ENCODE peak calls at places on chromosome 13, in nine cellular contexts. L is neural progenitor cell, C is HCT116, M is SK-N-SH, A is OCI-LY7, Z is MM.1S, Y is GM23338, G is hepatocyte, W is PC-3. U is an unnamed sample.

GRCh38 chr13:67408823-67409222 is 178.7 kb upstream of the PCDH9 start:
- DNase-seq in G (peak), L (no peak), C (no peak), Z (no peak), M (no peak), Y (peak), W (no peak), A (no peak), U (no peak)

GRCh38 chr13:45658586-45659235 is 43.2 kb upstream of the ERICH6B start:
- DNase-seq in G (no peak), Z (no peak), M (no peak), Y (no peak), A (no peak), W (peak), C (no peak), L (no peak), U (peak)

GRCh38 chr13:73521291-73521626 is 462.5 kb downstream of the KLF5 start:
- DNase-seq in C (no peak), G (no peak), Z (peak), Y (no peak), M (no peak), L (no peak), W (no peak), A (no peak), U (no peak)

GRCh38 chr13:35832551-35832950 is 298.6 kb downstream of the DCLK1 start:
- DNase-seq in C (no peak), G (no peak), W (no peak), A (no peak), M (no peak), L (no peak), Y (no peak), Z (no peak), U (no peak)

GRCh38 chr13:41284512-41285288 is 21.3 kb upstream of the MTRF1 start:
- DNase-seq in Z (no peak), L (no peak), C (peak), A (no peak), M (no peak), G (no peak), W (peak), Y (no peak), U (peak)

GRCh38 chr13:35858665-35859064 is 272.5 kb downstream of the DCLK1 start:
- DNase-seq in W (no peak), Y (no peak), G (no peak), A (no peak), C (no peak), M (no peak), L (no peak), Z (no peak), U (no peak)

GRCh38 chr13:20590568-20590967 is 23.6 kb downstream of the IFT88 start:
- DNase-seq in G (no peak), Y (no peak), Z (no peak), C (no peak), W (no peak), L (no peak), A (no peak), M (no peak), U (no peak)

GRCh38 chr13:36858285-36858684 is 39.3 kb downstream of the RFXAP start:
- DNase-seq in C (peak), M (peak), W (peak), G (peak), Y (peak), Z (peak), L (peak), A (peak), U (peak)

GRCh38 chr13:35994131-35994966 is 136.8 kb downstream of the DCLK1 start:
- DNase-seq in A (no peak), W (peak), Z (no peak), M (no peak), Y (no peak), G (peak), C (no peak), L (no peak), U (peak)

GRCh38 chr13:96089749-96090239 is at the start of gene HS6ST3:
- DNase-seq in Z (peak), Y (peak), W (peak), C (peak), G (no peak), A (no peak), L (peak), M (peak), U (peak)

GRCh38 chr13:49370390-49370789 is 73.5 kb downstream of the CAB39L start:
- DNase-seq in W (no peak), G (no peak), Y (no peak), C (no peak), M (peak), L (peak), A (peak), Z (no peak), U (no peak)

GRCh38 chr13:45331123-45331619 is 9.8 kb downstream of the TPT1 start:
- DNase-seq in C (no peak), Y (no peak), Z (no peak), G (no peak), A (no peak), M (no peak), W (no peak), L (no peak), U (no peak)

GRCh38 chr13:76725211-76725610 is 161.0 kb downstream of the KCTD12 start:
- DNase-seq in M (no peak), W (no peak), Z (no peak), L (no peak), A (no peak), G (no peak), Y (no peak), C (no peak), U (peak)
- TF ChIP-seq EZH2phosphoT487 in M (no peak), W (no peak), Z (no peak), L (no peak), A (no peak), G (no peak), Y (no peak), C (no peak), U (no peak)

DNA sequence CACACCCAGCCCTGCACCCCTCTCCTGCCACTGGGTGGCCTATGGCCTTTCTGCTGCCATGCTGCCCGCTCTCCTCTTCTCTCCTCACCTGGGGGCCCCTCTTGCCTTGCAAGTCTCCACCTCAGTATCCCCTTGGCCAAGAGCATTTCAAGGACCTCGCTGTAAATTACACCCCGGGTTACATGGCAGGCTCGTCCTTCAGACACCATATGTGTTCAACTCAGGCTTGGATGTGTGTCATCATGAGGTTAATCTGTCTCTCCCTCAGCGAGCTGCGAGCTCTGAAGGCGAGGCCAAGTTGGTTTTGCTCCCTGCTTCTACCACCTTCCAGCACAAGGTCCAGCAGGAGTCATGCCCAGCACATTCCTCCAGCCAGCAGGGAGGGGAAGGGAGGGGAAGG is 74.8 kb upstream of the TM9SF2 start:
- DNase-seq in W (no peak), G (no peak), Y (no peak), Z (no peak), M (no peak), A (no peak), C (no peak), L (no peak), U (peak)
- TF ChIP-seq EZH2phosphoT487 in W (no peak), G (no peak), Y (no peak), Z (peak), M (no peak), A (no peak), C (no peak), L (no peak), U (no peak)

DNA sequence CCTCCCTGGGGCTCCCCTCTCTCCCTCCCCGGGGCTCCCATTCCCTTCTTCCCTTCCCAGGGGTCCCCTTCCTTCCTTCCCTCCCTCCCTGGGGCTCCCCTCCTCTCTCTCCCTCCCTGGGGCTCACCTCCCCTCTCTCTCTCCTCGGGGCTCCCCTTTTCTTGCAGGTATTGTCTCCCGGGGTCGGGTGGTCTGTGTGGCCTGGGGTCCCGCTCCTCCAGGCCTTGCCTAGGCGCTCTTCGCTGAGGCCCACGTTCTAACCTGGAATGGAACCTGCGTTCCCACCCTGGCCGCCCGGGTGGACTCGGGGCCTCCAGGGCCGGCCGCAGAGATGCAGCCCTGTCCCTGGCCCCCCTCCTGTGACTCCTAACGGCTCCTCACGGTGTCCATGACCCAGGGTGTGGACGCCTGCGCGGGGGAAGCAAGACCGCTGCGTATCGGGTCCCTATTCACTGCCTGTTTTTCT is 940 bp upstream of the DCUN1D2 start:
- DNase-seq in M (peak), W (peak), Z (no peak), G (peak), L (peak), C (no peak), Y (peak), A (no peak), U (peak)
- TF ChIP-seq EZH2phosphoT487 in M (no peak), W (no peak), Z (no peak), G (no peak), L (no peak), C (no peak), Y (no peak), A (no peak), U (no peak)

GRCh38 chr13:33183431-33184130 is 102.0 kb downstream of the STARD13 start:
- DNase-seq in M (no peak), Y (no peak), A (no peak), C (no peak), Z (no peak), L (no peak), W (no peak), G (no peak), U (peak)
- TF ChIP-seq EZH2phosphoT487 in M (no peak), Y (no peak), A (no peak), C (no peak), Z (no peak), L (no peak), W (no peak), G (no peak), U (no peak)

DNA sequence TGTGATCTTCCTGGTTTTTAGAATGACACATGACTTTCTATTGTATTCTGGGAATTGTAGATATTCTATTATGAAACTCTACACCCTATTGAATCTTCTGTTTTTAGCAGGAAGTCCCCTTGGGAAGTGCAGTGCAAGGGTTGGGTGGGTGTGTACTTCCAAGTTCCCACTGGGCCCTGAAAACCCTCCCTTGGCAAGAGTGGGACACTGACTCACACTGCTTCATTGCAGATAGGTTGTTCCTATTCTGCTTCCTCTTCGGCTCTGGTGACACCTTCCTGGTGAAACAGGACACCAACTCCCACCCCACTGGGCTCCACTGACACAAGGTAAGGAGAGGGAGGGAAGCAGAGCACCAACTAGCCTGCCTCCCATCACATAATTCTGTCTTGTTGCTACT is 121.8 kb downstream of the KCTD12 start:
- DNase-seq in Y (no peak), C (no peak), L (no peak), W (peak), A (no peak), M (no peak), Z (no peak), G (no peak), U (peak)
- TF ChIP-seq EZH2phosphoT487 in Y (no peak), C (no peak), L (no peak), W (no peak), A (no peak), M (no peak), Z (no peak), G (no peak), U (no peak)

GRCh38 chr13:75481176-75482069 is 546 bp downstream of the TBC1D4 start:
- DNase-seq in M (peak), C (no peak), Z (peak), G (peak), L (peak), Y (peak), W (peak), A (peak), U (peak)
- TF ChIP-seq EZH2phosphoT487 in M (no peak), C (no peak), Z (no peak), G (no peak), L (peak), Y (no peak), W (no peak), A (no peak), U (no peak)

GRCh38 chr13:29758591-29759114 is 91.8 kb downstream of the UBL3 start:
- DNase-seq in Z (peak), A (no peak), L (no peak), Y (no peak), W (peak), C (no peak), G (no peak), M (no peak), U (no peak)
- TF ChIP-seq EZH2phosphoT487 in Z (no peak), A (no peak), L (no peak), Y (no peak), W (no peak), C (no peak), G (no peak), M (no peak), U (no peak)

DNA sequence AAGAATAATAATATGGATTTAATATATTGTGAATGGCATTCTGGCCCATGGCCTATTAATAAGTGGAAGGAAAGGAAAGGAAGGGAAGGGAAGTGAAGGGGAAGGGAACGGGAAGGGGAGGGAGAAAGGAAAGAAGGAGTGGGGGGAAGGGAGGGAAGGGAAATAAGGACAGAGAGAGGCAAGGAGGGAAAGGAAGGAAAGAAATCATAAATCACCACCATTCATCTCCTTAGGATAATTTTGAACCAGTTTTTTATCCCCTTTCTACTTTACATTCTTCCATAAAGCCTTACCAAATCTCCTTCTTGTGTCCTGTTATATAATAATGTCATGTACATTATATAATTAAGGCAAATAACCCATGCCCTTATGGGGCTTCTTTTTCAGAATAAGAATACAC is 444.6 kb upstream of the GPC6 start:
- DNase-seq in M (no peak), W (no peak), C (no peak), L (no peak), A (no peak), Z (no peak), G (no peak), Y (no peak), U (no peak)
- TF ChIP-seq EZH2phosphoT487 in M (no peak), W (no peak), C (no peak), L (no peak), A (no peak), Z (no peak), G (no peak), Y (no peak), U (no peak)

GRCh38 chr13:111114362-111115050 is 604 bp upstream of the ARHGEF7 start:
- DNase-seq in Y (peak), M (peak), G (peak), C (no peak), Z (peak), L (peak), W (no peak), A (no peak), U (peak)
- TF ChIP-seq EZH2phosphoT487 in Y (no peak), M (no peak), G (peak), C (no peak), Z (no peak), L (peak), W (no peak), A (no peak), U (no peak)

DNA sequence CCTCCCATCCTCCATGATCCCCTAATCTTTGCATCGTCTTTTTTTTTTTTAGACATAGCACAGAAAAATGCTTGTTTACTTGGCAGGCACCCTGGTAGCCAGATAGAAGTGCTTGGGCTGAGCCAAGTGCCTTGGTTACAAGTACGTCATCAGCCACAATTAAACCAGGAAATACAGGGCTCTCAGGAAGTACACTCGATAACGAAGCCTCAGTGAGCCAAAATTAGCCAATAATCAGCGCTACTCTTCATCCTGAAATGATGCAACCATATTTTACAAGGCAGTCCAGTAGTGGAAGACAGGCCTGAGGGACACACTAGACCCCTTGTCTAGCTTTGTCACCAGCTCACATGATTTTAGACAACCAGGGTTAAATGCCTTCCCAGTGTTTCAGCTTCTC is 194.0 kb upstream of the NBEA start:
- DNase-seq in W (no peak), Z (no peak), L (no peak), C (no peak), A (no peak), Y (no peak), M (no peak), G (no peak), U (peak)
- TF ChIP-seq EZH2phosphoT487 in W (no peak), Z (no peak), L (no peak), C (no peak), A (no peak), Y (no peak), M (no peak), G (no peak), U (no peak)